ENCODE peak calls at places on chromosomes 1 and 21, in ten cellular contexts. H is DMS 273 treated with DMSO at 0.1 percent for 48 hours; W is stimulated activated CD4-positive, alpha-beta T cell treated with anti-CD3 and anti-CD28 coated beads, Interleukin-12 subunit alpha, Interleukin-12 subunit beta, amount 100 ng/mL, for 48 hours; G is stimulated activated CD8-positive, alpha-beta memory T cell treated with anti-CD3 and anti-CD28 coated beads, Interleukin-2, amount 100 ng/mL, for 48 hours; Y is activated naive CD8-positive, alpha-beta T cell treated with anti-CD3 and anti-CD28 coated beads, Interleukin-2, amount 50 U/mL, for 24 hours; D is T1000; M is head of caudate nucleus; K is activated naive CD4-positive, alpha-beta T cell treated with anti-CD3 and anti-CD28 coated beads, Interleukin-2, amount 10 ng/mL, durations not matched to agents 7 days and 5 days; U is retina; B is endothelial cell. N is an unnamed sample.
A peak's percentile ranks its signal among the peaks of the same experiment; 100 is the strongest.

GRCh38 chr1:215007880-215008279 is 74.7 kb upstream of the KCNK2 start:
- DNase-seq in H (no peak), W (no peak), G (no peak), Y (no peak), D (no peak), M (no peak), K (no peak), U (no peak), B (no peak), N (no peak)

GRCh38 chr1:207239874-207240273 is 81.6 kb upstream of the CD55 start:
- DNase-seq in H (no peak), W (no peak), G (no peak), Y (no peak), D (no peak), M (no peak), K (no peak), U (no peak), B (no peak), N (no peak)

GRCh38 chr21:45339430-45340405 is 52.0 kb upstream of the POFUT2 start:
- DNase-seq in H (no peak), W (no peak), G (no peak), Y (no peak), D (no peak), M (no peak), K (no peak), U (peak; percentile 8), B (no peak), N (no peak)

GRCh38 chr1:218878369-218878768 is 295.3 kb upstream of the LYPLAL1 start:
- DNase-seq in H (no peak), W (no peak), G (no peak), Y (no peak), D (no peak), M (no peak), K (no peak), U (no peak), B (no peak), N (no peak)

GRCh38 chr1:215402147-215402546 is 165.0 kb upstream of the KCTD3 start:
- DNase-seq in H (no peak), W (no peak), G (no peak), Y (no peak), D (no peak), M (no peak), K (no peak), U (no peak), B (no peak), N (no peak)

GRCh38 chr21:39386194-39386593 is 37.3 kb upstream of the HMGN1 start:
- DNase-seq in H (no peak), W (no peak), G (no peak), Y (no peak), D (no peak), M (peak; percentile 29), K (no peak), U (no peak), B (no peak), N (no peak)

GRCh38 chr1:199149591-199149990 is 510.8 kb downstream of the PTPRC start:
- DNase-seq in H (no peak), W (no peak), G (no peak), Y (no peak), D (no peak), M (no peak), K (no peak), U (peak; percentile 20), B (no peak), N (no peak)

GRCh38 chr1:240522122-240522822 is 89.7 kb downstream of the GREM2 start:
- DNase-seq in H (no peak), W (no peak), G (no peak), Y (no peak), D (no peak), M (no peak), K (no peak), U (no peak), B (no peak), N (no peak)

GRCh38 chr1:75475709-75476108 is 135.2 kb downstream of the SLC44A5 start:
- DNase-seq in H (no peak), W (no peak), G (no peak), Y (no peak), D (no peak), M (no peak), K (no peak), U (no peak), B (no peak), N (no peak)

GRCh38 chr1:52599236-52599635 is 2.9 kb upstream of the GPX7 start:
- DNase-seq in H (no peak), W (no peak), G (no peak), Y (no peak), D (no peak), M (no peak), K (no peak), U (no peak), B (no peak), N (no peak)

GRCh38 chr1:2203671-2204383 is 9.3 kb upstream of the FAAP20 start:
- DNase-seq in H (no peak), W (no peak), G (no peak), Y (no peak), D (no peak), M (no peak), K (no peak), U (no peak), B (no peak), N (no peak)

GRCh38 chr21:46455575-46456385 is 2.9 kb upstream of the DIP2A start:
- DNase-seq in H (no peak), W (no peak), G (no peak), Y (no peak), D (no peak), M (peak; percentile 58), K (no peak), U (no peak), B (no peak), N (no peak)

GRCh38 chr1:21647431-21648373 is 21.5 kb downstream of the RAP1GAP start:
- DNase-seq in H (no peak), W (peak; percentile 31), G (no peak), Y (peak; percentile 60), D (peak; percentile 39), M (no peak), K (peak; percentile 74), U (peak; percentile 49), B (peak; percentile 83), N (no peak)

GRCh38 chr1:217462159-217462558 is 168.7 kb downstream of the GPATCH2 start:
- DNase-seq in H (no peak), W (no peak), G (no peak), Y (no peak), D (no peak), M (no peak), K (no peak), U (no peak), B (no peak), N (no peak)

GRCh38 chr1:44256762-44257554 is 43.7 kb downstream of the DMAP1 start:
- DNase-seq in H (no peak), W (no peak), G (no peak), Y (no peak), D (no peak), M (no peak), K (no peak), U (no peak), B (no peak), N (no peak)

GRCh38 chr1:59908682-59909081 is 17.9 kb downstream of the CYP2J2 start:
- DNase-seq in H (no peak), W (no peak), G (no peak), Y (no peak), D (no peak), M (no peak), K (no peak), U (no peak), B (no peak), N (no peak)

GRCh38 chr1:21318714-21319159 is 28.5 kb upstream of the ECE1 start:
- DNase-seq in H (no peak), W (no peak), G (no peak), Y (no peak), D (no peak), M (peak; percentile 46), K (no peak), U (peak; percentile 61), B (no peak), N (no peak)

GRCh38 chr1:29682171-29682917 is 446.0 kb downstream of the PTPRU start:
- DNase-seq in H (no peak), W (no peak), G (no peak), Y (no peak), D (no peak), M (no peak), K (no peak), U (peak; percentile 56), B (no peak), N (no peak)

GRCh38 chr1:44289530-44289929 is 65.5 kb downstream of the ERI3 start:
- DNase-seq in H (no peak), W (no peak), G (no peak), Y (no peak), D (no peak), M (no peak), K (no peak), U (no peak), B (no peak), N (no peak)

GRCh38 chr1:112522621-112523020 is 13.9 kb downstream of the WNT2B start:
- DNase-seq in H (no peak), W (no peak), G (no peak), Y (no peak), D (peak; percentile 69), M (no peak), K (no peak), U (no peak), B (no peak), N (no peak)

GRCh38 chr1:160219062-160219929 is 14.1 kb downstream of the PEA15 start:
- DNase-seq in H (peak; percentile 11), W (no peak), G (no peak), Y (no peak), D (peak; percentile 25), M (peak; percentile 73), K (no peak), U (peak; percentile 75), B (peak; percentile 57), N (no peak)

GRCh38 chr1:7783178-7783711 is 846 bp upstream of the PER3 start:
- DNase-seq in H (peak; percentile 65), W (no peak), G (peak; percentile 23), Y (peak; percentile 54), D (peak; percentile 47), M (peak; percentile 47), K (no peak), U (peak; percentile 59), B (peak; percentile 61), N (peak; percentile 22)

GRCh38 chr1:41878911-41879310 is 39.8 kb downstream of the HIVEP3 start:
- DNase-seq in H (no peak), W (no peak), G (no peak), Y (no peak), D (no peak), M (no peak), K (no peak), U (no peak), B (no peak), N (no peak)

GRCh38 chr1:40610156-40610555 is 55.3 kb downstream of the RIMS3 start:
- DNase-seq in H (no peak), W (no peak), G (no peak), Y (no peak), D (no peak), M (no peak), K (no peak), U (no peak), B (no peak), N (no peak)

GRCh38 chr1:234368320-234369032 is 4.8 kb upstream of the COA6 start:
- DNase-seq in H (no peak), W (peak; percentile 19), G (no peak), Y (peak; percentile 12), D (no peak), M (no peak), K (no peak), U (no peak), B (no peak), N (no peak)

GRCh38 chr1:183872406-183872805 is 67.5 kb downstream of the RGL1 start:
- DNase-seq in H (no peak), W (no peak), G (no peak), Y (no peak), D (no peak), M (no peak), K (no peak), U (no peak), B (no peak), N (no peak)

GRCh38 chr1:116988248-116988647 is 13.3 kb upstream of the CD101 start:
- DNase-seq in H (no peak), W (no peak), G (no peak), Y (no peak), D (peak; percentile 18), M (no peak), K (no peak), U (no peak), B (no peak), N (no peak)